ENCODE peak calls at places on chromosomes 4 and X, in four cellular contexts. One of them, this sample, is unnamed.

GRCh38 chrX:127726227-127726626 is 326.0 kb downstream of the ACTRT1 start:
- DNase-seq in Caco-2: no peak
- DNase-seq in GM20000: no peak
- DNase-seq in lung: no peak
- DNase-seq in this sample: no peak

GRCh38 chr4:107034091-107034698 is 1.9 kb downstream of the DKK2 start:
- DNase-seq in lung: peak; percentile 28
- DNase-seq in Caco-2: no peak
- DNase-seq in GM20000: no peak
- DNase-seq in this sample: peak; percentile 76

GRCh38 chr4:100268807-100269206 is 78.5 kb upstream of the DDIT4L start:
- DNase-seq in lung: no peak
- DNase-seq in GM20000: no peak
- DNase-seq in Caco-2: no peak
- DNase-seq in this sample: no peak

GRCh38 chr4:73653695-73654106 is 33.5 kb upstream of the RASSF6 start:
- DNase-seq in GM20000: peak; percentile 42
- DNase-seq in Caco-2: peak; percentile 28
- DNase-seq in lung: no peak
- DNase-seq in this sample: no peak

GRCh38 chr4:88573995-88574394 is 18.3 kb upstream of the HERC3 start:
- DNase-seq in GM20000: no peak
- DNase-seq in Caco-2: peak; percentile 29
- DNase-seq in lung: no peak
- DNase-seq in this sample: no peak

GRCh38 chr4:119070301-119070700 is 65.3 kb upstream of the MYOZ2 start:
- DNase-seq in lung: no peak
- DNase-seq in Caco-2: peak; percentile 30
- DNase-seq in GM20000: no peak
- DNase-seq in this sample: no peak

GRCh38 chr4:186104114-186104894 is at the start of gene FAM149A:
- DNase-seq in GM20000: peak; percentile 83
- DNase-seq in lung: peak; percentile 73
- DNase-seq in Caco-2: peak; percentile 79
- DNase-seq in this sample: peak; percentile 59

GRCh38 chrX:24425806-24426205 is 39.3 kb upstream of the PDK3 start:
- DNase-seq in GM20000: no peak
- DNase-seq in lung: no peak
- DNase-seq in Caco-2: no peak
- DNase-seq in this sample: no peak

GRCh38 chr4:152734699-152735050 is 44.9 kb downstream of the TIGD4 start:
- DNase-seq in lung: no peak
- DNase-seq in Caco-2: no peak
- DNase-seq in GM20000: no peak
- DNase-seq in this sample: no peak

DNA sequence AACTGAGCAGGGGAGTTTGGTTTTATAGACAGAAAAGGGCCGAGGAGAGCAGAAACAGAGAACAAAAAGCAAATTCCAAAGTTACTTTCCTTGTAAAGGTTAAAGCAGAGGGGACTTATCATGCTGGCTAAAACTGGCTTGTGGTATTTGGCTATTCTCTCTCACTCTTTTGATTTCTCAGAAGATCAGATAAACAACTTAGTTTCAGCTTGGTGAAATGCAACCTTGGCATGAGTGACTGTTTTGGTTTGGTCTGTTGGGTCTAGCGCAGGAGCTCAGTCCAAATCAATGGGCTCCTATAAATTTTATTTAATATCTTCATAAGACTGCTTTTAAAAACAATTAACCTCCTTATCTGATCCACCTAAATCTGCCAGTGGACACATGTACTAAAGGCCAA is 47.3 kb upstream of the KIAA1210 start:
- DNase-seq in GM20000: no peak
- DNase-seq in lung: no peak
- DNase-seq in Caco-2: no peak
- DNase-seq in this sample: no peak
- TF ChIP-seq CTCF in GM20000: no peak
- TF ChIP-seq CTCF in lung: no peak
- TF ChIP-seq CTCF in Caco-2: no peak
- TF ChIP-seq CTCF in this sample: no peak

DNA sequence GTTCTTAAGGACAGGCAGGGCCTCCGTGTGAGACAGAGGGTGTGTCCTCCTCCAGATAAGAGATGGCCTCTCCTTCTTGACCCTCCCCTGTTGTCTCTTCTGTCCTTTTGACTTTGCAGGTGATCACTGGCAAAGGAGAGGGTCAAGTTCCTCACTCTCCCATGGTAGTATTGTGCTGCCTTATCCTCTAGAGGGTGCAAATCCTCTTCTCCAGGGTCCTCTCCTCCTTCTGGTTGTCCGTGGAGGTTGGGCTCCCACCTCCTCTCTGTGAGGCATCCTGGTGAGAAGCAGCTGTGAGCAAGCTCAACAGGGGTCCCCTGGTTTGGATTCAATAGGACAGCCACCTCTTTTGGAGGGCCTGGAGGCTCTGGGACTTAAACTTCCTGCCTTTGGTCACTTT is 44.8 kb downstream of the ZNF182 start:
- DNase-seq in GM20000: peak; percentile 12
- DNase-seq in Caco-2: peak; percentile 4
- DNase-seq in lung: no peak
- DNase-seq in this sample: no peak
- TF ChIP-seq CTCF in GM20000: no peak
- TF ChIP-seq CTCF in Caco-2: no peak
- TF ChIP-seq CTCF in lung: peak; percentile 1
- TF ChIP-seq CTCF in this sample: no peak

GRCh38 chrX:107978707-107979307 is 3.4 kb downstream of the TEX13B start:
- DNase-seq in lung: no peak
- DNase-seq in Caco-2: peak; percentile 30
- DNase-seq in GM20000: no peak
- DNase-seq in this sample: no peak
- TF ChIP-seq CTCF in lung: no peak
- TF ChIP-seq CTCF in Caco-2: no peak
- TF ChIP-seq CTCF in GM20000: no peak
- TF ChIP-seq CTCF in this sample: peak; percentile 42

GRCh38 chr4:98625920-98626319 is 32.5 kb downstream of the TSPAN5 start:
- DNase-seq in Caco-2: no peak
- DNase-seq in lung: no peak
- DNase-seq in GM20000: no peak
- DNase-seq in this sample: no peak

GRCh38 chr4:98627883-98628282 is 30.5 kb downstream of the TSPAN5 start:
- DNase-seq in lung: no peak
- DNase-seq in Caco-2: no peak
- DNase-seq in GM20000: no peak
- DNase-seq in this sample: no peak

GRCh38 chr4:98625399-98625798 is 33.0 kb downstream of the TSPAN5 start:
- DNase-seq in GM20000: no peak
- DNase-seq in Caco-2: no peak
- DNase-seq in lung: no peak
- DNase-seq in this sample: no peak

GRCh38 chr4:98627477-98627876 is 30.9 kb downstream of the TSPAN5 start:
- DNase-seq in GM20000: no peak
- DNase-seq in lung: no peak
- DNase-seq in Caco-2: no peak
- DNase-seq in this sample: no peak

GRCh38 chr4:98626350-98626749 is 32.1 kb downstream of the TSPAN5 start:
- DNase-seq in lung: no peak
- DNase-seq in GM20000: no peak
- DNase-seq in Caco-2: no peak
- DNase-seq in this sample: no peak
- TF ChIP-seq CTCF in lung: no peak
- TF ChIP-seq CTCF in GM20000: no peak
- TF ChIP-seq CTCF in Caco-2: no peak
- TF ChIP-seq CTCF in this sample: no peak

DNA sequence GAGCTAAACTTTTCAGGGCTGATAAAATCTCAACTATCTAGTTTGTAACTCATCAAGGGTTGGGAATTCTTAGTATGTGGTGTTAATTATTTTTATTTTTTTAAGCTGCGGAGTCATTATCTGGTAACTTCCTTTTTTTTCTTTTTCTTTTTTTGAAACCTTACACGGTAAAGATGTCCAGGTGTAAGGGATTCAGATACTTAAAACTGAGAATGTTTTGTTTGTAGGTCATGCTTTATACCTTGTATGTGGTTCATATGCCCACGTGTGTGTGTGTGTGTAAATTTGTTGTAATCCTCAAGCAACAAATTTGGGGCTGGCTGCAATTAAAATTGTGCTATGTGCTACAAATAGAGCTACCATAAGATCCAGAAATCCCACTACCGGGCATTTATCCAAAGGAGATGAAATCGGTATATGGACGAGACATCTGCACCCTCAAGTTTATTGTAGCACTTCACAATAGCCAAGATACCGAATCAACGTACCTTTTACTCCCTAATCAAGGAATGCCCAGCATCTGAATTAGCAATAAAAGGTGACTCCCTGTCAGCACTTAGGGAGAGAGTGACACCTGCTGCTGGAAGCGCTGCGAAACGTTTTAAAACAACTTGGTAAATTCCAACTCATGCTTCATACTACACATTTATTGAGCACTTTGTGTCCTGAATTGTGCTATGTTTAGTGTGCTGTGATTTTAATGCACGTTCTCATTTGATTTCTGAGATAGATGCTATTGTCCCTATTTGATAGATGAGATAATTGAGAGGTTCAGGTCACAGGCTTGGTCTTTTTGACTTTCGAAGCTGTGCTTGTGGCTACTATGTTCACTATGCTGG is 16.1 kb downstream of the MSMO1 start:
- DNase-seq in GM20000: no peak
- DNase-seq in lung: no peak
- DNase-seq in Caco-2: peak; percentile 32
- DNase-seq in this sample: no peak
- TF ChIP-seq CTCF in GM20000: no peak
- TF ChIP-seq CTCF in lung: no peak
- TF ChIP-seq CTCF in Caco-2: peak; percentile 38
- TF ChIP-seq CTCF in this sample: no peak